ENCODE peak calls at places on chromosomes 4 and X, in nine cellular contexts. One of them, this sample, is unnamed.
A peak's percentile ranks its signal among the peaks of the same experiment; 100 is the strongest.

GRCh38 chr4:8198906-8199593 is at the start of gene SH3TC1:
- DNase-seq in amygdala: peak; percentile 55
- DNase-seq in activated CD8-positive, alpha-beta T cell treated with anti-CD3 and anti-CD28 coated beads, Interleukin-2, amount 10 ng/mL, durations not matched to agents 7 days and 5 days: peak; percentile 77
- DNase-seq in stimulated activated CD8-positive, alpha-beta memory T cell treated with anti-CD3 and anti-CD28 coated beads, Interleukin-7, amount 100 ng/mL, for 24 hours: peak; percentile 18
- DNase-seq in HT-29: peak; percentile 94
- DNase-seq in activated CD4-positive, alpha-beta T cell treated with anti-CD3 and anti-CD28 coated beads, Interleukin-2, amount 10 ng/mL, durations not matched to agents 7 days and 5 days: peak; percentile 67
- DNase-seq in NCI-H446: no peak
- DNase-seq in Caco-2: peak; percentile 88
- DNase-seq in NCI-H748 treated with DMSO at 0.1 percent for 48 hours: no peak
- DNase-seq in this sample: peak; percentile 45

GRCh38 chr4:31391976-31392375 is 671.8 kb downstream of the PCDH7 start:
- DNase-seq in amygdala: no peak
- DNase-seq in activated CD8-positive, alpha-beta T cell treated with anti-CD3 and anti-CD28 coated beads, Interleukin-2, amount 10 ng/mL, durations not matched to agents 7 days and 5 days: no peak
- DNase-seq in stimulated activated CD8-positive, alpha-beta memory T cell treated with anti-CD3 and anti-CD28 coated beads, Interleukin-7, amount 100 ng/mL, for 24 hours: no peak
- DNase-seq in HT-29: no peak
- DNase-seq in activated CD4-positive, alpha-beta T cell treated with anti-CD3 and anti-CD28 coated beads, Interleukin-2, amount 10 ng/mL, durations not matched to agents 7 days and 5 days: no peak
- DNase-seq in NCI-H446: no peak
- DNase-seq in Caco-2: no peak
- DNase-seq in NCI-H748 treated with DMSO at 0.1 percent for 48 hours: no peak
- DNase-seq in this sample: no peak

GRCh38 chrX:101219840-101220191 is 230 bp downstream of the DRP2 start:
- DNase-seq in amygdala: no peak
- DNase-seq in activated CD8-positive, alpha-beta T cell treated with anti-CD3 and anti-CD28 coated beads, Interleukin-2, amount 10 ng/mL, durations not matched to agents 7 days and 5 days: no peak
- DNase-seq in stimulated activated CD8-positive, alpha-beta memory T cell treated with anti-CD3 and anti-CD28 coated beads, Interleukin-7, amount 100 ng/mL, for 24 hours: no peak
- DNase-seq in HT-29: no peak
- DNase-seq in activated CD4-positive, alpha-beta T cell treated with anti-CD3 and anti-CD28 coated beads, Interleukin-2, amount 10 ng/mL, durations not matched to agents 7 days and 5 days: no peak
- DNase-seq in NCI-H446: no peak
- DNase-seq in Caco-2: no peak
- DNase-seq in NCI-H748 treated with DMSO at 0.1 percent for 48 hours: no peak
- DNase-seq in this sample: peak; percentile 20

GRCh38 chr4:117941611-117942010 is 92.7 kb upstream of the NDST3 start:
- DNase-seq in amygdala: no peak
- DNase-seq in activated CD8-positive, alpha-beta T cell treated with anti-CD3 and anti-CD28 coated beads, Interleukin-2, amount 10 ng/mL, durations not matched to agents 7 days and 5 days: no peak
- DNase-seq in stimulated activated CD8-positive, alpha-beta memory T cell treated with anti-CD3 and anti-CD28 coated beads, Interleukin-7, amount 100 ng/mL, for 24 hours: no peak
- DNase-seq in HT-29: no peak
- DNase-seq in activated CD4-positive, alpha-beta T cell treated with anti-CD3 and anti-CD28 coated beads, Interleukin-2, amount 10 ng/mL, durations not matched to agents 7 days and 5 days: no peak
- DNase-seq in NCI-H446: no peak
- DNase-seq in Caco-2: no peak
- DNase-seq in NCI-H748 treated with DMSO at 0.1 percent for 48 hours: no peak
- DNase-seq in this sample: no peak

GRCh38 chr4:118318931-118319330 is 33.9 kb downstream of the PRSS12 start:
- DNase-seq in amygdala: no peak
- DNase-seq in activated CD8-positive, alpha-beta T cell treated with anti-CD3 and anti-CD28 coated beads, Interleukin-2, amount 10 ng/mL, durations not matched to agents 7 days and 5 days: no peak
- DNase-seq in stimulated activated CD8-positive, alpha-beta memory T cell treated with anti-CD3 and anti-CD28 coated beads, Interleukin-7, amount 100 ng/mL, for 24 hours: no peak
- DNase-seq in HT-29: no peak
- DNase-seq in activated CD4-positive, alpha-beta T cell treated with anti-CD3 and anti-CD28 coated beads, Interleukin-2, amount 10 ng/mL, durations not matched to agents 7 days and 5 days: no peak
- DNase-seq in NCI-H446: no peak
- DNase-seq in Caco-2: no peak
- DNase-seq in NCI-H748 treated with DMSO at 0.1 percent for 48 hours: no peak
- DNase-seq in this sample: no peak

GRCh38 chr4:140812916-140813315 is 56.7 kb upstream of the TBC1D9 start:
- DNase-seq in amygdala: no peak
- DNase-seq in activated CD8-positive, alpha-beta T cell treated with anti-CD3 and anti-CD28 coated beads, Interleukin-2, amount 10 ng/mL, durations not matched to agents 7 days and 5 days: no peak
- DNase-seq in stimulated activated CD8-positive, alpha-beta memory T cell treated with anti-CD3 and anti-CD28 coated beads, Interleukin-7, amount 100 ng/mL, for 24 hours: no peak
- DNase-seq in HT-29: no peak
- DNase-seq in activated CD4-positive, alpha-beta T cell treated with anti-CD3 and anti-CD28 coated beads, Interleukin-2, amount 10 ng/mL, durations not matched to agents 7 days and 5 days: no peak
- DNase-seq in NCI-H446: no peak
- DNase-seq in Caco-2: no peak
- DNase-seq in NCI-H748 treated with DMSO at 0.1 percent for 48 hours: no peak
- DNase-seq in this sample: no peak

GRCh38 chr4:77819409-77819835 is 254 bp upstream of the CNOT6L start:
- DNase-seq in amygdala: no peak
- DNase-seq in activated CD8-positive, alpha-beta T cell treated with anti-CD3 and anti-CD28 coated beads, Interleukin-2, amount 10 ng/mL, durations not matched to agents 7 days and 5 days: peak; percentile 40
- DNase-seq in stimulated activated CD8-positive, alpha-beta memory T cell treated with anti-CD3 and anti-CD28 coated beads, Interleukin-7, amount 100 ng/mL, for 24 hours: no peak
- DNase-seq in HT-29: no peak
- DNase-seq in activated CD4-positive, alpha-beta T cell treated with anti-CD3 and anti-CD28 coated beads, Interleukin-2, amount 10 ng/mL, durations not matched to agents 7 days and 5 days: no peak
- DNase-seq in NCI-H446: no peak
- DNase-seq in Caco-2: peak; percentile 45
- DNase-seq in NCI-H748 treated with DMSO at 0.1 percent for 48 hours: no peak
- DNase-seq in this sample: peak; percentile 69

GRCh38 chr4:161197912-161198311 is 965.9 kb downstream of the FSTL5 start:
- DNase-seq in amygdala: no peak
- DNase-seq in activated CD8-positive, alpha-beta T cell treated with anti-CD3 and anti-CD28 coated beads, Interleukin-2, amount 10 ng/mL, durations not matched to agents 7 days and 5 days: no peak
- DNase-seq in stimulated activated CD8-positive, alpha-beta memory T cell treated with anti-CD3 and anti-CD28 coated beads, Interleukin-7, amount 100 ng/mL, for 24 hours: no peak
- DNase-seq in HT-29: no peak
- DNase-seq in activated CD4-positive, alpha-beta T cell treated with anti-CD3 and anti-CD28 coated beads, Interleukin-2, amount 10 ng/mL, durations not matched to agents 7 days and 5 days: no peak
- DNase-seq in NCI-H446: no peak
- DNase-seq in Caco-2: no peak
- DNase-seq in NCI-H748 treated with DMSO at 0.1 percent for 48 hours: no peak
- DNase-seq in this sample: no peak

GRCh38 chr4:148634476-148634875 is 192.3 kb upstream of the NR3C2 start:
- DNase-seq in amygdala: no peak
- DNase-seq in activated CD8-positive, alpha-beta T cell treated with anti-CD3 and anti-CD28 coated beads, Interleukin-2, amount 10 ng/mL, durations not matched to agents 7 days and 5 days: no peak
- DNase-seq in stimulated activated CD8-positive, alpha-beta memory T cell treated with anti-CD3 and anti-CD28 coated beads, Interleukin-7, amount 100 ng/mL, for 24 hours: no peak
- DNase-seq in HT-29: peak; percentile 11
- DNase-seq in activated CD4-positive, alpha-beta T cell treated with anti-CD3 and anti-CD28 coated beads, Interleukin-2, amount 10 ng/mL, durations not matched to agents 7 days and 5 days: no peak
- DNase-seq in NCI-H446: no peak
- DNase-seq in Caco-2: no peak
- DNase-seq in NCI-H748 treated with DMSO at 0.1 percent for 48 hours: no peak
- DNase-seq in this sample: no peak

GRCh38 chrX:114221445-114221844 is 362.4 kb upstream of the HTR2C start:
- DNase-seq in amygdala: no peak
- DNase-seq in activated CD8-positive, alpha-beta T cell treated with anti-CD3 and anti-CD28 coated beads, Interleukin-2, amount 10 ng/mL, durations not matched to agents 7 days and 5 days: no peak
- DNase-seq in stimulated activated CD8-positive, alpha-beta memory T cell treated with anti-CD3 and anti-CD28 coated beads, Interleukin-7, amount 100 ng/mL, for 24 hours: no peak
- DNase-seq in HT-29: no peak
- DNase-seq in activated CD4-positive, alpha-beta T cell treated with anti-CD3 and anti-CD28 coated beads, Interleukin-2, amount 10 ng/mL, durations not matched to agents 7 days and 5 days: no peak
- DNase-seq in NCI-H446: no peak
- DNase-seq in Caco-2: no peak
- DNase-seq in NCI-H748 treated with DMSO at 0.1 percent for 48 hours: no peak
- DNase-seq in this sample: no peak

GRCh38 chr4:147201016-147201415 is 255.4 kb upstream of the TTC29 start:
- DNase-seq in amygdala: no peak
- DNase-seq in activated CD8-positive, alpha-beta T cell treated with anti-CD3 and anti-CD28 coated beads, Interleukin-2, amount 10 ng/mL, durations not matched to agents 7 days and 5 days: no peak
- DNase-seq in stimulated activated CD8-positive, alpha-beta memory T cell treated with anti-CD3 and anti-CD28 coated beads, Interleukin-7, amount 100 ng/mL, for 24 hours: no peak
- DNase-seq in HT-29: no peak
- DNase-seq in activated CD4-positive, alpha-beta T cell treated with anti-CD3 and anti-CD28 coated beads, Interleukin-2, amount 10 ng/mL, durations not matched to agents 7 days and 5 days: no peak
- DNase-seq in NCI-H446: no peak
- DNase-seq in Caco-2: no peak
- DNase-seq in NCI-H748 treated with DMSO at 0.1 percent for 48 hours: no peak
- DNase-seq in this sample: no peak

GRCh38 chr4:21410372-21410771 is 538.2 kb downstream of the KCNIP4 start:
- DNase-seq in amygdala: no peak
- DNase-seq in activated CD8-positive, alpha-beta T cell treated with anti-CD3 and anti-CD28 coated beads, Interleukin-2, amount 10 ng/mL, durations not matched to agents 7 days and 5 days: no peak
- DNase-seq in stimulated activated CD8-positive, alpha-beta memory T cell treated with anti-CD3 and anti-CD28 coated beads, Interleukin-7, amount 100 ng/mL, for 24 hours: no peak
- DNase-seq in HT-29: no peak
- DNase-seq in activated CD4-positive, alpha-beta T cell treated with anti-CD3 and anti-CD28 coated beads, Interleukin-2, amount 10 ng/mL, durations not matched to agents 7 days and 5 days: no peak
- DNase-seq in NCI-H446: no peak
- DNase-seq in Caco-2: no peak
- DNase-seq in NCI-H748 treated with DMSO at 0.1 percent for 48 hours: no peak
- DNase-seq in this sample: no peak

GRCh38 chr4:83605744-83606172 is 69.8 kb downstream of the GPAT3 start:
- DNase-seq in amygdala: no peak
- DNase-seq in activated CD8-positive, alpha-beta T cell treated with anti-CD3 and anti-CD28 coated beads, Interleukin-2, amount 10 ng/mL, durations not matched to agents 7 days and 5 days: no peak
- DNase-seq in stimulated activated CD8-positive, alpha-beta memory T cell treated with anti-CD3 and anti-CD28 coated beads, Interleukin-7, amount 100 ng/mL, for 24 hours: no peak
- DNase-seq in HT-29: no peak
- DNase-seq in activated CD4-positive, alpha-beta T cell treated with anti-CD3 and anti-CD28 coated beads, Interleukin-2, amount 10 ng/mL, durations not matched to agents 7 days and 5 days: no peak
- DNase-seq in NCI-H446: no peak
- DNase-seq in Caco-2: no peak
- DNase-seq in NCI-H748 treated with DMSO at 0.1 percent for 48 hours: no peak
- DNase-seq in this sample: no peak

GRCh38 chr4:1246111-1246881 is 2.6 kb downstream of the CTBP1 start:
- DNase-seq in amygdala: no peak
- DNase-seq in activated CD8-positive, alpha-beta T cell treated with anti-CD3 and anti-CD28 coated beads, Interleukin-2, amount 10 ng/mL, durations not matched to agents 7 days and 5 days: no peak
- DNase-seq in stimulated activated CD8-positive, alpha-beta memory T cell treated with anti-CD3 and anti-CD28 coated beads, Interleukin-7, amount 100 ng/mL, for 24 hours: no peak
- DNase-seq in HT-29: no peak
- DNase-seq in activated CD4-positive, alpha-beta T cell treated with anti-CD3 and anti-CD28 coated beads, Interleukin-2, amount 10 ng/mL, durations not matched to agents 7 days and 5 days: no peak
- DNase-seq in NCI-H446: no peak
- DNase-seq in Caco-2: no peak
- DNase-seq in NCI-H748 treated with DMSO at 0.1 percent for 48 hours: no peak
- DNase-seq in this sample: no peak

GRCh38 chr4:54929459-54929858 is 195.9 kb downstream of the KDR start:
- DNase-seq in amygdala: no peak
- DNase-seq in activated CD8-positive, alpha-beta T cell treated with anti-CD3 and anti-CD28 coated beads, Interleukin-2, amount 10 ng/mL, durations not matched to agents 7 days and 5 days: no peak
- DNase-seq in stimulated activated CD8-positive, alpha-beta memory T cell treated with anti-CD3 and anti-CD28 coated beads, Interleukin-7, amount 100 ng/mL, for 24 hours: no peak
- DNase-seq in HT-29: no peak
- DNase-seq in activated CD4-positive, alpha-beta T cell treated with anti-CD3 and anti-CD28 coated beads, Interleukin-2, amount 10 ng/mL, durations not matched to agents 7 days and 5 days: no peak
- DNase-seq in NCI-H446: no peak
- DNase-seq in Caco-2: no peak
- DNase-seq in NCI-H748 treated with DMSO at 0.1 percent for 48 hours: no peak
- DNase-seq in this sample: no peak

This sample was measured in occipital lobe.